ENCODE peak calls at places on chromosome 21, in seven cellular contexts. One of them, this sample, is unnamed.

GRCh38 chr21:42406201-42406601 is 2.5 kb downstream of the UBASH3A start:
- DNase-seq in mammary epithelial cell: no peak
- DNase-seq in AG09319: no peak
- DNase-seq in hepatic stellate cell: no peak
- DNase-seq in pancreas: no peak
- DNase-seq in activated effector memory CD4-positive, alpha-beta T cell treated with Interleukin-2 at 50 U/mL for 16 hours: peak
- DNase-seq in NCI-H1417: no peak
- DNase-seq in this sample: no peak

GRCh38 chr21:42565206-42565810 is 51.7 kb downstream of the SLC37A1 start:
- DNase-seq in NCI-H1417: no peak
- DNase-seq in AG09319: no peak
- DNase-seq in pancreas: no peak
- DNase-seq in hepatic stellate cell: no peak
- DNase-seq in activated effector memory CD4-positive, alpha-beta T cell treated with Interleukin-2 at 50 U/mL for 16 hours: no peak
- DNase-seq in mammary epithelial cell: no peak
- DNase-seq in this sample: no peak

GRCh38 chr21:40678681-40679284 is 168.2 kb downstream of the DSCAM start:
- DNase-seq in mammary epithelial cell: peak
- DNase-seq in activated effector memory CD4-positive, alpha-beta T cell treated with Interleukin-2 at 50 U/mL for 16 hours: no peak
- DNase-seq in hepatic stellate cell: no peak
- DNase-seq in AG09319: no peak
- DNase-seq in pancreas: no peak
- DNase-seq in NCI-H1417: no peak
- DNase-seq in this sample: no peak

GRCh38 chr21:42105476-42105875 is 34.4 kb downstream of the UMODL1 start:
- DNase-seq in AG09319: no peak
- DNase-seq in pancreas: no peak
- DNase-seq in mammary epithelial cell: no peak
- DNase-seq in activated effector memory CD4-positive, alpha-beta T cell treated with Interleukin-2 at 50 U/mL for 16 hours: no peak
- DNase-seq in NCI-H1417: no peak
- DNase-seq in hepatic stellate cell: no peak
- DNase-seq in this sample: no peak

GRCh38 chr21:39556176-39556575 is 56.6 kb upstream of the B3GALT5 start:
- DNase-seq in pancreas: no peak
- DNase-seq in hepatic stellate cell: no peak
- DNase-seq in AG09319: no peak
- DNase-seq in NCI-H1417: peak
- DNase-seq in activated effector memory CD4-positive, alpha-beta T cell treated with Interleukin-2 at 50 U/mL for 16 hours: no peak
- DNase-seq in mammary epithelial cell: no peak
- DNase-seq in this sample: no peak

GRCh38 chr21:43196789-43197188 is 28.0 kb downstream of the CRYAA start:
- DNase-seq in AG09319: no peak
- DNase-seq in hepatic stellate cell: no peak
- DNase-seq in NCI-H1417: peak
- DNase-seq in mammary epithelial cell: peak
- DNase-seq in activated effector memory CD4-positive, alpha-beta T cell treated with Interleukin-2 at 50 U/mL for 16 hours: no peak
- DNase-seq in pancreas: no peak
- DNase-seq in this sample: no peak

GRCh38 chr21:34593423-34593822 is 21.5 kb downstream of the RCAN1 start:
- DNase-seq in NCI-H1417: peak
- DNase-seq in AG09319: no peak
- DNase-seq in activated effector memory CD4-positive, alpha-beta T cell treated with Interleukin-2 at 50 U/mL for 16 hours: no peak
- DNase-seq in mammary epithelial cell: no peak
- DNase-seq in hepatic stellate cell: no peak
- DNase-seq in pancreas: peak
- DNase-seq in this sample: no peak

GRCh38 chr21:38273745-38274544 is 17.2 kb downstream of the KCNJ15 start:
- DNase-seq in activated effector memory CD4-positive, alpha-beta T cell treated with Interleukin-2 at 50 U/mL for 16 hours: no peak
- DNase-seq in AG09319: no peak
- DNase-seq in NCI-H1417: no peak
- DNase-seq in mammary epithelial cell: no peak
- DNase-seq in pancreas: no peak
- DNase-seq in hepatic stellate cell: no peak
- DNase-seq in this sample: no peak

GRCh38 chr21:29829514-29830255 is 110.1 kb downstream of the GRIK1 start:
- DNase-seq in AG09319: no peak
- DNase-seq in NCI-H1417: no peak
- DNase-seq in hepatic stellate cell: no peak
- DNase-seq in mammary epithelial cell: peak
- DNase-seq in activated effector memory CD4-positive, alpha-beta T cell treated with Interleukin-2 at 50 U/mL for 16 hours: no peak
- DNase-seq in pancreas: no peak
- DNase-seq in this sample: peak

GRCh38 chr21:41167348-41168342 is at the start of gene BACE2:
- DNase-seq in activated effector memory CD4-positive, alpha-beta T cell treated with Interleukin-2 at 50 U/mL for 16 hours: peak
- DNase-seq in AG09319: peak
- DNase-seq in pancreas: peak
- DNase-seq in NCI-H1417: peak
- DNase-seq in mammary epithelial cell: peak
- DNase-seq in hepatic stellate cell: peak
- DNase-seq in this sample: peak

GRCh38 chr21:33729631-33730030 is 87.3 kb downstream of the ITSN1 start:
- DNase-seq in NCI-H1417: no peak
- DNase-seq in pancreas: no peak
- DNase-seq in mammary epithelial cell: no peak
- DNase-seq in activated effector memory CD4-positive, alpha-beta T cell treated with Interleukin-2 at 50 U/mL for 16 hours: no peak
- DNase-seq in AG09319: no peak
- DNase-seq in hepatic stellate cell: no peak
- DNase-seq in this sample: no peak

GRCh38 chr21:39451332-39452206 is at the start of gene SH3BGR:
- DNase-seq in AG09319: no peak
- DNase-seq in mammary epithelial cell: peak
- DNase-seq in NCI-H1417: no peak
- DNase-seq in pancreas: peak
- DNase-seq in activated effector memory CD4-positive, alpha-beta T cell treated with Interleukin-2 at 50 U/mL for 16 hours: no peak
- DNase-seq in hepatic stellate cell: no peak
- DNase-seq in this sample: no peak

GRCh38 chr21:42252267-42252666 is 33.3 kb downstream of the ABCG1 start:
- DNase-seq in activated effector memory CD4-positive, alpha-beta T cell treated with Interleukin-2 at 50 U/mL for 16 hours: no peak
- DNase-seq in mammary epithelial cell: no peak
- DNase-seq in hepatic stellate cell: no peak
- DNase-seq in NCI-H1417: no peak
- DNase-seq in AG09319: no peak
- DNase-seq in pancreas: peak
- DNase-seq in this sample: no peak

GRCh38 chr21:36422279-36423098 is 37.3 kb downstream of the CHAF1B start:
- DNase-seq in hepatic stellate cell: peak
- DNase-seq in mammary epithelial cell: peak
- DNase-seq in AG09319: no peak
- DNase-seq in pancreas: peak
- DNase-seq in NCI-H1417: peak
- DNase-seq in activated effector memory CD4-positive, alpha-beta T cell treated with Interleukin-2 at 50 U/mL for 16 hours: no peak
- DNase-seq in this sample: peak

GRCh38 chr21:20875741-20876140 is 122.5 kb upstream of the NCAM2 start:
- DNase-seq in hepatic stellate cell: no peak
- DNase-seq in NCI-H1417: peak
- DNase-seq in activated effector memory CD4-positive, alpha-beta T cell treated with Interleukin-2 at 50 U/mL for 16 hours: no peak
- DNase-seq in AG09319: no peak
- DNase-seq in pancreas: no peak
- DNase-seq in mammary epithelial cell: no peak
- DNase-seq in this sample: no peak

GRCh38 chr21:33731447-33731846 is 89.1 kb downstream of the ITSN1 start:
- DNase-seq in AG09319: no peak
- DNase-seq in hepatic stellate cell: no peak
- DNase-seq in mammary epithelial cell: no peak
- DNase-seq in pancreas: no peak
- DNase-seq in NCI-H1417: no peak
- DNase-seq in activated effector memory CD4-positive, alpha-beta T cell treated with Interleukin-2 at 50 U/mL for 16 hours: no peak
- DNase-seq in this sample: no peak

GRCh38 chr21:42411891-42412635 is 8.4 kb downstream of the UBASH3A start:
- DNase-seq in AG09319: no peak
- DNase-seq in pancreas: no peak
- DNase-seq in mammary epithelial cell: peak
- DNase-seq in activated effector memory CD4-positive, alpha-beta T cell treated with Interleukin-2 at 50 U/mL for 16 hours: no peak
- DNase-seq in NCI-H1417: no peak
- DNase-seq in hepatic stellate cell: no peak
- DNase-seq in this sample: no peak

GRCh38 chr21:45427331-45428271 is 22.6 kb downstream of the COL18A1 start:
- DNase-seq in hepatic stellate cell: peak
- DNase-seq in activated effector memory CD4-positive, alpha-beta T cell treated with Interleukin-2 at 50 U/mL for 16 hours: no peak
- DNase-seq in AG09319: peak
- DNase-seq in mammary epithelial cell: peak
- DNase-seq in NCI-H1417: no peak
- DNase-seq in pancreas: peak
- DNase-seq in this sample: peak

GRCh38 chr21:36429672-36430546 is 44.7 kb downstream of the CHAF1B start:
- DNase-seq in NCI-H1417: no peak
- DNase-seq in activated effector memory CD4-positive, alpha-beta T cell treated with Interleukin-2 at 50 U/mL for 16 hours: peak
- DNase-seq in pancreas: peak
- DNase-seq in AG09319: peak
- DNase-seq in mammary epithelial cell: peak
- DNase-seq in hepatic stellate cell: peak
- DNase-seq in this sample: peak

GRCh38 chr21:41283211-41283818 is 33.3 kb upstream of the FAM3B start:
- DNase-seq in pancreas: no peak
- DNase-seq in activated effector memory CD4-positive, alpha-beta T cell treated with Interleukin-2 at 50 U/mL for 16 hours: no peak
- DNase-seq in NCI-H1417: peak
- DNase-seq in hepatic stellate cell: peak
- DNase-seq in mammary epithelial cell: peak
- DNase-seq in AG09319: peak
- DNase-seq in this sample: peak

GRCh38 chr21:32278068-32278467 is 781 bp downstream of the MIS18A start:
- DNase-seq in NCI-H1417: no peak
- DNase-seq in mammary epithelial cell: no peak
- DNase-seq in AG09319: no peak
- DNase-seq in pancreas: no peak
- DNase-seq in activated effector memory CD4-positive, alpha-beta T cell treated with Interleukin-2 at 50 U/mL for 16 hours: no peak
- DNase-seq in hepatic stellate cell: no peak
- DNase-seq in this sample: peak

GRCh38 chr21:16072692-16073091 is 342.9 kb downstream of the USP25 start:
- DNase-seq in pancreas: no peak
- DNase-seq in NCI-H1417: no peak
- DNase-seq in mammary epithelial cell: no peak
- DNase-seq in activated effector memory CD4-positive, alpha-beta T cell treated with Interleukin-2 at 50 U/mL for 16 hours: no peak
- DNase-seq in hepatic stellate cell: peak
- DNase-seq in AG09319: peak
- DNase-seq in this sample: peak

GRCh38 chr21:16891821-16892220 is 621.0 kb upstream of the CXADR start:
- DNase-seq in activated effector memory CD4-positive, alpha-beta T cell treated with Interleukin-2 at 50 U/mL for 16 hours: no peak
- DNase-seq in hepatic stellate cell: no peak
- DNase-seq in AG09319: peak
- DNase-seq in NCI-H1417: no peak
- DNase-seq in pancreas: no peak
- DNase-seq in mammary epithelial cell: no peak
- DNase-seq in this sample: peak

GRCh38 chr21:38170283-38170682 is 86.5 kb upstream of the KCNJ15 start:
- DNase-seq in hepatic stellate cell: no peak
- DNase-seq in activated effector memory CD4-positive, alpha-beta T cell treated with Interleukin-2 at 50 U/mL for 16 hours: no peak
- DNase-seq in pancreas: no peak
- DNase-seq in AG09319: no peak
- DNase-seq in NCI-H1417: no peak
- DNase-seq in mammary epithelial cell: peak
- DNase-seq in this sample: peak

GRCh38 chr21:32329776-32330175 is 31.1 kb downstream of the MRAP start:
- DNase-seq in NCI-H1417: no peak
- DNase-seq in activated effector memory CD4-positive, alpha-beta T cell treated with Interleukin-2 at 50 U/mL for 16 hours: no peak
- DNase-seq in mammary epithelial cell: no peak
- DNase-seq in pancreas: no peak
- DNase-seq in hepatic stellate cell: peak
- DNase-seq in AG09319: no peak
- DNase-seq in this sample: peak

GRCh38 chr21:44925027-44925755 is 4.5 kb upstream of the ITGB2 start:
- DNase-seq in hepatic stellate cell: peak
- DNase-seq in AG09319: peak
- DNase-seq in activated effector memory CD4-positive, alpha-beta T cell treated with Interleukin-2 at 50 U/mL for 16 hours: no peak
- DNase-seq in pancreas: no peak
- DNase-seq in mammary epithelial cell: peak
- DNase-seq in NCI-H1417: no peak
- DNase-seq in this sample: peak

GRCh38 chr21:39316062-39316461 is 2.6 kb upstream of the BRWD1 start:
- DNase-seq in pancreas: no peak
- DNase-seq in hepatic stellate cell: no peak
- DNase-seq in mammary epithelial cell: peak
- DNase-seq in AG09319: no peak
- DNase-seq in NCI-H1417: no peak
- DNase-seq in activated effector memory CD4-positive, alpha-beta T cell treated with Interleukin-2 at 50 U/mL for 16 hours: no peak
- DNase-seq in this sample: no peak